ENCODE peak calls at places on chromosomes 3 and 15, in ten cellular contexts. E, U, H, W, F, A, Z, V, T and D are unnamed samples.

GRCh38 chr3:129003578-129004112 is 2.5 kb downstream of the EFCC1 start:
- DNase-seq in W (peak; percentile 80), A (peak; percentile 79), V (peak; percentile 74), U (no peak), F (no peak), E (no peak), T (no peak), Z (peak; percentile 20), H (no peak), D (peak; percentile 37)

GRCh38 chr3:168705412-168705811 is 609.7 kb upstream of the GOLIM4 start:
- DNase-seq in U (no peak), V (no peak), E (no peak), T (no peak), F (no peak), Z (no peak), W (no peak), H (no peak), A (no peak), D (no peak)

GRCh38 chr3:48555949-48556795 is 431 bp downstream of the PFKFB4 start:
- DNase-seq in V (no peak), H (no peak), T (no peak), E (no peak), W (no peak), U (no peak), A (no peak), F (no peak), Z (no peak), D (peak; percentile 28)

GRCh38 chr3:98855811-98856400 is 45.6 kb downstream of the DCBLD2 start:
- DNase-seq in T (no peak), Z (no peak), U (peak; percentile 29), H (no peak), A (no peak), W (no peak), V (no peak), E (peak; percentile 98), F (peak; percentile 46), D (no peak)

GRCh38 chr3:40753956-40754355 is 229.2 kb downstream of the ZNF621 start:
- DNase-seq in W (no peak), V (no peak), Z (no peak), H (no peak), F (no peak), A (no peak), U (no peak), T (peak; percentile 52), E (no peak), D (peak; percentile 10)

GRCh38 chr3:73351423-73352071 is 273.2 kb downstream of the PDZRN3 start:
- DNase-seq in U (no peak), T (no peak), E (peak; percentile 5), F (no peak), W (no peak), Z (no peak), H (no peak), V (no peak), A (peak; percentile 23), D (peak; percentile 7)

GRCh38 chr3:17800232-17800631 is 57.8 kb upstream of the TBC1D5 start:
- DNase-seq in F (no peak), T (no peak), V (no peak), E (peak; percentile 67), A (no peak), Z (no peak), H (no peak), U (no peak), W (no peak), D (no peak)

GRCh38 chr3:16817201-16817600 is 67.6 kb upstream of the PLCL2 start:
- DNase-seq in F (no peak), V (no peak), A (no peak), E (peak; percentile 48), Z (no peak), T (no peak), H (no peak), W (no peak), U (no peak), D (no peak)

GRCh38 chr3:33732394-33732793 is 14.3 kb upstream of the CLASP2 start:
- DNase-seq in V (no peak), U (no peak), Z (no peak), H (no peak), F (no peak), A (no peak), E (no peak), T (no peak), W (no peak), D (no peak)

GRCh38 chr3:171792549-171792948 is 17.7 kb downstream of the PLD1 start:
- DNase-seq in W (no peak), V (no peak), T (no peak), Z (no peak), U (peak; percentile 48), H (no peak), E (no peak), A (no peak), F (no peak), D (no peak)

GRCh38 chr3:129591932-129592331 is 14.5 kb downstream of the PLXND1 start:
- DNase-seq in W (no peak), A (no peak), Z (no peak), F (no peak), T (no peak), U (no peak), E (no peak), V (no peak), H (no peak), D (no peak)

GRCh38 chr3:126850370-126851085 is 132.4 kb upstream of the PLXNA1 start:
- DNase-seq in W (peak; percentile 56), E (peak; percentile 49), A (no peak), F (no peak), U (no peak), V (no peak), H (no peak), T (peak; percentile 39), Z (no peak), D (no peak)

DNA sequence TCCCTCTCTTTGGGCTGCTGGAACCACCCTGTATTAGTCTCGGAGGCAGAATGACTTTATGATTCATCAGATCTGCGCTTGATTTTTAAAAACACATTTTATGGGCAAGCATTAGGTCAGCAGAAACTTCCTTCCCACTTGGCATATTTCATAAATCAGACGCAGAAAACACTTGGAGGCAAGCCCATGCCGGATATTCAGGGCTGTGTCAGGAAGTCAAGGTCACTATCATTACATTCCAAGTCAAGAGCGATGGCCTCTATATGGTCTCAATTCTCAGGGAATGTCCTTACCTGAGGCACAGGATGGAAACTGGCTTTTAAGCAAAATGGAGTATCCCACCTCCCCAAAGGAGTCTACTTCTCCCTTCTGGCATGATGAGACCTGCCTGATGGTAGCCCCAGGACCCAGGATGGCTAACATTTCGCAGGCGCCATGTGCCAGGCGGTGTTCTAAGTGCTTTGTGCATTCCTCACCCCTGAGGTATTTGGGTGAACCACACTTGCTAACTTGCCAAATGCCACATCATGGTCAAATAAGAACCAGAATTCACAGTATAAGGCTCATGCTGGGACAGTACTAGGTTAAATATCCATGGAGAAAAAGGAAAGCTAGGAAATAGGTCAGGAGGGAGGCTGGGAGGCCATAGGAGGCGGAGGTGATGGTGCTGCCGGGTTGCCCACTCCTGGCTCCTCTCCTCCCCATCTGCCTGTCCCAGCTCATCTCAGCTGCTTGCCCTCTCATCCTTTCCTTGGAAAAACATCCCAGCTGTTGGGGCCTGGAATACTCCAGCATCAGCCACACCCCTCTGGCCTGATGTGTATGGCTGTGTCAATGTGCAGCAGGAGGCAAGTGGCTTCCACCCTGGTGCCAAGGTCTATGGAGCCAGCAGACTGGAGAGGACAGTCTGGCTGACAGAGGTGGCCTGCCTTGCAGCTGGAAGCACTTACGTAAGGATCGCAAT is 18.8 kb downstream of the BCL2L10 start:
- DNase-seq in T (peak; percentile 76), W (no peak), H (peak; percentile 85), V (peak; percentile 51), A (peak; percentile 28), F (peak; percentile 90), E (peak; percentile 97), U (peak; percentile 71), Z (no peak), D (no peak)
- H3K27ac ChIP-seq in T (peak overlapping the region; percentile 75), W (no peak overlapping the region), H (no peak overlapping the region), V (no peak overlapping the region), A (no peak overlapping the region), F (peak overlapping the region; percentile 91), E (peak overlapping the region; percentile 96), U (peak overlapping the region; percentile 77), Z (no peak overlapping the region), D (no peak overlapping the region)

GRCh38 chr3:81927811-81928210 is 166.4 kb upstream of the GBE1 start:
- DNase-seq in H (no peak), E (no peak), Z (no peak), W (no peak), F (no peak), T (no peak), V (no peak), A (no peak), U (no peak), D (no peak)

GRCh38 chr3:81925385-81925784 is 163.9 kb upstream of the GBE1 start:
- DNase-seq in E (no peak), V (no peak), T (no peak), H (no peak), F (no peak), Z (no peak), U (no peak), A (no peak), W (no peak), D (no peak)

GRCh38 chr3:81920805-81921204 is 159.4 kb upstream of the GBE1 start:
- DNase-seq in U (no peak), T (no peak), A (no peak), H (no peak), V (no peak), F (no peak), E (no peak), Z (no peak), W (no peak), D (no peak)

GRCh38 chr3:81922404-81922803 is 161.0 kb upstream of the GBE1 start:
- DNase-seq in V (no peak), U (no peak), E (no peak), Z (no peak), T (no peak), W (no peak), A (no peak), F (no peak), H (no peak), D (no peak)

GRCh38 chr3:81923038-81923437 is 161.6 kb upstream of the GBE1 start:
- DNase-seq in A (no peak), U (no peak), H (no peak), V (no peak), W (no peak), E (no peak), Z (no peak), F (no peak), T (no peak), D (no peak)
- H3K27ac ChIP-seq in A (no peak overlapping the region), U (no peak overlapping the region), H (no peak overlapping the region), V (no peak overlapping the region), W (no peak overlapping the region), E (no peak overlapping the region), Z (no peak overlapping the region), F (no peak overlapping the region), T (no peak overlapping the region), D (no peak overlapping the region)

GRCh38 chr3:156373095-156373494 is 181.8 kb downstream of the SSR3 start:
- DNase-seq in V (no peak), A (no peak), F (no peak), U (no peak), E (no peak), Z (no peak), H (no peak), W (no peak), T (no peak), D (no peak)
- H3K27ac ChIP-seq in V (no peak overlapping the region), A (no peak overlapping the region), F (no peak overlapping the region), U (no peak overlapping the region), E (no peak overlapping the region), Z (no peak overlapping the region), H (no peak overlapping the region), W (no peak overlapping the region), T (no peak overlapping the region), D (no peak overlapping the region)

GRCh38 chr3:14133876-14134275 is 9.0 kb downstream of the TMEM43 start:
- DNase-seq in E (peak; percentile 68), Z (no peak), H (no peak), V (no peak), W (no peak), A (no peak), U (no peak), F (no peak), T (no peak), D (no peak)
- H3K27ac ChIP-seq in E (no peak overlapping the region), Z (no peak overlapping the region), H (no peak overlapping the region), V (no peak overlapping the region), W (no peak overlapping the region), A (no peak overlapping the region), U (peak overlapping the region; percentile 18), F (no peak overlapping the region), T (no peak overlapping the region), D (no peak overlapping the region)